ENCODE peak calls at places on chromosome 9, in nine cellular contexts. Z is IMR-90, L is prostate gland, D is stomach, H is heart left ventricle, M is uterus, A is esophagus squamous epithelium, V is sigmoid colon, X is A549. R is an unnamed sample.

GRCh38 chr9:38619556-38620447 is 594 bp downstream of the ANKRD18A start:
- DNase-seq in M (no peak), H (no peak), L (peak; percentile 19), Z (no peak), X (no peak), A (no peak), V (no peak), D (no peak), R (peak; percentile 39)

GRCh38 chr9:115551396-115551795 is 433.4 kb upstream of the TNC start:
- DNase-seq in X (no peak), H (no peak), L (no peak), A (no peak), Z (peak; percentile 17), V (no peak), D (no peak), M (no peak), R (no peak)

GRCh38 chr9:136739509-136739908 is 3.2 kb downstream of the LCN10 start:
- DNase-seq in X (no peak), V (no peak), M (no peak), Z (no peak), A (no peak), H (no peak), D (no peak), L (no peak), R (no peak)

GRCh38 chr9:89744730-89745129 is 139.9 kb downstream of the GADD45G start:
- DNase-seq in H (no peak), X (no peak), D (no peak), Z (no peak), M (no peak), L (no peak), A (no peak), V (no peak), R (no peak)

GRCh38 chr9:115126406-115126805 is 8.4 kb upstream of the TNC start:
- DNase-seq in V (no peak), X (no peak), Z (no peak), D (no peak), H (no peak), A (no peak), L (no peak), M (no peak), R (no peak)

GRCh38 chr9:107751522-107752235 is 262.1 kb upstream of the KLF4 start:
- DNase-seq in A (no peak), Z (peak; percentile 83), H (no peak), D (peak; percentile 35), M (no peak), X (peak; percentile 75), V (no peak), L (no peak), R (peak; percentile 36)

GRCh38 chr9:93517331-93517730 is 59.1 kb upstream of the PHF2 start:
- DNase-seq in L (no peak), V (no peak), D (no peak), A (no peak), H (no peak), X (no peak), M (no peak), Z (peak; percentile 53), R (no peak)

GRCh38 chr9:114666841-114667240 is 9.2 kb upstream of the TEX53 start:
- DNase-seq in Z (no peak), X (no peak), L (no peak), A (no peak), D (no peak), V (no peak), H (no peak), M (no peak), R (no peak)

GRCh38 chr9:92971776-92972175 is 24.5 kb downstream of the FGD3 start:
- DNase-seq in V (no peak), L (no peak), H (no peak), D (no peak), X (no peak), M (no peak), A (no peak), Z (no peak), R (no peak)

GRCh38 chr9:123562844-123563346 is 206.9 kb downstream of the CRB2 start:
- DNase-seq in X (no peak), A (no peak), D (no peak), M (no peak), Z (peak; percentile 95), L (no peak), H (no peak), V (peak; percentile 78), R (no peak)

GRCh38 chr9:93091453-93092081 is 4.5 kb upstream of the CARD19 start:
- DNase-seq in A (no peak), D (no peak), M (peak; percentile 75), Z (peak; percentile 90), V (peak; percentile 72), H (peak; percentile 18), X (peak; percentile 56), L (no peak), R (peak; percentile 43)

GRCh38 chr9:1285526-1285925 is 235.4 kb downstream of the DMRT2 start:
- DNase-seq in Z (no peak), L (no peak), V (no peak), M (no peak), H (no peak), X (no peak), A (no peak), D (no peak), R (no peak)

GRCh38 chr9:112447283-112447761 is 39.3 kb upstream of the KIAA1958 start:
- DNase-seq in A (no peak), V (no peak), M (peak; percentile 60), L (no peak), X (no peak), H (no peak), D (no peak), Z (peak; percentile 68), R (no peak)

GRCh38 chr9:92187989-92188714 is 72.9 kb upstream of the SPTLC1 start:
- DNase-seq in V (no peak), Z (no peak), L (no peak), M (no peak), H (no peak), D (no peak), X (no peak), A (no peak), R (no peak)

GRCh38 chr9:87659534-87660419 is 66.1 kb upstream of the CTSL start:
- DNase-seq in M (no peak), L (no peak), H (no peak), V (no peak), D (no peak), A (no peak), X (no peak), Z (no peak), R (no peak)

GRCh38 chr9:96129698-96130097 is 172.3 kb downstream of the HSD17B3 start:
- DNase-seq in Z (no peak), A (no peak), L (no peak), H (no peak), X (no peak), M (no peak), V (no peak), D (no peak), R (no peak)

GRCh38 chr9:109535365-109535764 is 37.3 kb upstream of the PTPN3 start:
- DNase-seq in A (no peak), X (no peak), L (no peak), M (no peak), D (no peak), Z (no peak), V (no peak), H (no peak), R (no peak)

GRCh38 chr9:109536859-109537258 is 38.8 kb upstream of the PTPN3 start:
- DNase-seq in X (no peak), A (no peak), H (no peak), M (no peak), D (no peak), Z (no peak), L (no peak), V (no peak), R (no peak)

GRCh38 chr9:109534151-109534550 is 36.0 kb upstream of the PTPN3 start:
- DNase-seq in V (no peak), D (no peak), X (no peak), M (no peak), H (no peak), A (no peak), Z (no peak), L (no peak), R (no peak)

GRCh38 chr9:109537288-109537687 is 39.2 kb upstream of the PTPN3 start:
- DNase-seq in V (no peak), L (peak; percentile 67), A (no peak), Z (no peak), H (no peak), X (no peak), D (no peak), M (no peak), R (no peak)

GRCh38 chr9:109538346-109538745 is 40.2 kb upstream of the PTPN3 start:
- DNase-seq in D (no peak), H (no peak), Z (no peak), X (no peak), M (no peak), A (no peak), L (peak; percentile 33), V (no peak), R (no peak)
- H3K4me3 ChIP-seq in D (no peak overlapping the region), H (no peak overlapping the region), Z (no peak overlapping the region), X (no peak overlapping the region), M (no peak overlapping the region), A (no peak overlapping the region), L (no peak overlapping the region), V (no peak overlapping the region), R (no peak overlapping the region)

DNA sequence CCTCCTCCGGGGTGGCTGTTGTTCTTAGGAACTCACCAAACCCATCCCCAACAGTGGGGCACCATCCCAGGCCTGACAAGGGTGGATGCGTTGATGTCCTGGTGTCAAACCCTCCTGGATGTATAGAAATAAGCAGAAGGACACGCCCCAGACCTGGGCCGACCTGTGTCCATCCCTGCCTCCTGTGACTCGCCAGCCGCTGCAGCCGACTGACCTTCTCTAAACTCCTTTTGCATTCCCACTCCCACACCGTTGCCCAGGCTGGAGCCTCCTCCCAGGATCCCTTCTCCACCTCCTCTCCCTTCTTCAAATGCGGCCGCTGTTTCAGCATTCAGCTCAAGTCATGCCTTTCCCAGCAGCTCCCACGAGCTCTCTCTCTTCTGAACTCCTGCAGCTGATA is 213.2 kb upstream of the IER5L start:
- DNase-seq in M (no peak), A (no peak), X (no peak), H (no peak), L (no peak), D (no peak), V (peak; percentile 46), Z (no peak), R (no peak)
- TF ChIP-seq POLR2A in M (no peak), A (no peak), X (no peak), H (no peak), L (no peak), D (no peak), V (no peak), Z (no peak), R (no peak)

GRCh38 chr9:127883959-127884358 is 6.5 kb upstream of the AK1 start:
- DNase-seq in Z (no peak), D (no peak), A (no peak), M (no peak), X (no peak), V (no peak), L (no peak), H (no peak), R (no peak)
- H3K27ac ChIP-seq in Z (no peak overlapping the region), D (peak overlapping the region; percentile 50), A (peak overlapping the region; percentile 19), M (no peak overlapping the region), X (no peak overlapping the region), V (no peak overlapping the region), L (no peak overlapping the region), H (peak overlapping the region; percentile 55), R (peak overlapping the region; percentile 82)

DNA sequence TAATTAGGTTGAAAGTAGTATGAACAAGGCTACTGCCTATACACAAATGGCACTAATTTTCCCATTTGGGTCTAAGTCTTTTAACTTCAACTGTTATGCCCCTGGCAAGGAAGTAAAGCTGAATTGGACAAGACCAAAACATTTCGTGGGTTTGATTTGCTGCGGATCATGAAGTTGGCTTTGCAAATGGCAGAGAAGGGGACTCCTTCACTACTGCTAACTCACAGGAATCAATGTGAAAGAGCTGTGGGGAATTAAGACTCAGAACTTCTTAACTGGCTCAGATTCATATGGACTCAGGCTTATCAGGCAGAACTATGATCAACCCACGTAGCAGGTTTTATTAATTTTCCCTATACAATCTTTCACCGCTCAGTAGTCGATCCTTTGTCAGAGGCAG is 73.8 kb upstream of the IFNE start:
- DNase-seq in D (no peak), A (no peak), Z (no peak), L (no peak), H (no peak), V (no peak), X (no peak), M (no peak), R (no peak)
- H3K4me3 ChIP-seq in D (peak overlapping the region; percentile 23), A (peak overlapping the region; percentile 79), Z (peak overlapping the region; percentile 28), L (no peak overlapping the region), H (no peak overlapping the region), V (no peak overlapping the region), X (peak overlapping the region; percentile 79), M (no peak overlapping the region), R (no peak overlapping the region)

R was measured in body of pancreas.